ENCODE peak calls at places on chromosomes 1 and 21, in nine cellular contexts. U is NCI-H2081, E is lower lobe of right lung, Z is GM03348, M is HAP-1, J is mammary epithelial cell, A is GM04503, X is caudate nucleus, Q is GM12864. L is an unnamed sample.

GRCh38 chr1:93844262-93845045 is 34.6 kb downstream of the DNTTIP2 start:
- DNase-seq in U (peak; percentile 42), E (no peak), Z (peak; percentile 78), M (peak; percentile 58), J (peak; percentile 66), A (no peak), X (no peak), Q (peak; percentile 39), L (no peak)

GRCh38 chr1:2480986-2481364 is 4.9 kb downstream of the PLCH2 start:
- DNase-seq in U (peak; percentile 35), E (no peak), Z (no peak), M (no peak), J (no peak), A (no peak), X (no peak), Q (no peak), L (no peak)

GRCh38 chr21:35005077-35005476 is 44.0 kb downstream of the RUNX1 start:
- DNase-seq in U (no peak), E (no peak), Z (no peak), M (no peak), J (no peak), A (no peak), X (no peak), Q (no peak), L (no peak)

GRCh38 chr1:22428672-22429071 is 23.0 kb upstream of the ZBTB40 start:
- DNase-seq in U (peak; percentile 18), E (no peak), Z (peak; percentile 71), M (no peak), J (peak; percentile 46), A (no peak), X (no peak), Q (no peak), L (no peak)

GRCh38 chr1:227434808-227435207 is 116.5 kb upstream of the CDC42BPA start:
- DNase-seq in U (no peak), E (no peak), Z (no peak), M (no peak), J (no peak), A (no peak), X (no peak), Q (no peak), L (no peak)

GRCh38 chr21:42594616-42595280 is 58.7 kb upstream of the PDE9A start:
- DNase-seq in U (no peak), E (no peak), Z (no peak), M (no peak), J (no peak), A (no peak), X (no peak), Q (no peak), L (no peak)

GRCh38 chr1:184160942-184161698 is 109.6 kb downstream of the TSEN15 start:
- DNase-seq in U (no peak), E (no peak), Z (peak; percentile 68), M (no peak), J (peak; percentile 81), A (peak; percentile 65), X (no peak), Q (no peak), L (no peak)

GRCh38 chr1:155003766-155004351 is 1.3 kb downstream of the ZBTB7B start:
- DNase-seq in U (no peak), E (peak; percentile 78), Z (peak; percentile 82), M (peak; percentile 72), J (no peak), A (no peak), X (peak; percentile 16), Q (no peak), L (peak; percentile 70)

GRCh38 chr1:119582801-119583200 is 65.3 kb downstream of the ZNF697 start:
- DNase-seq in U (peak; percentile 60), E (peak; percentile 59), Z (peak; percentile 64), M (peak; percentile 72), J (peak; percentile 78), A (no peak), X (peak; percentile 37), Q (no peak), L (no peak)

GRCh38 chr1:176949033-176949662 is 215.4 kb downstream of the ASTN1 start:
- DNase-seq in U (no peak), E (peak; percentile 63), Z (peak; percentile 47), M (peak; percentile 81), J (peak; percentile 68), A (no peak), X (no peak), Q (peak; percentile 10), L (no peak)

GRCh38 chr21:45612096-45613019 is 31.2 kb upstream of the PCBP3 start:
- DNase-seq in U (no peak), E (no peak), Z (peak; percentile 49), M (no peak), J (peak; percentile 44), A (no peak), X (no peak), Q (no peak), L (no peak)

GRCh38 chr1:153122831-153123421 is 9.6 kb upstream of the SPRR2F start:
- DNase-seq in U (peak; percentile 98), E (no peak), Z (no peak), M (no peak), J (peak; percentile 97), A (no peak), X (no peak), Q (no peak), L (no peak)

GRCh38 chr1:175172503-175172902 is 20.1 kb downstream of the KIAA0040 start:
- DNase-seq in U (peak; percentile 79), E (no peak), Z (no peak), M (no peak), J (no peak), A (no peak), X (no peak), Q (no peak), L (no peak)

GRCh38 chr21:34280389-34280795 is 83.4 kb upstream of the KCNE2 start:
- DNase-seq in U (no peak), E (no peak), Z (peak; percentile 25), M (no peak), J (no peak), A (no peak), X (no peak), Q (no peak), L (no peak)